ENCODE peak calls at places on chromosomes 13 and 19, in five cellular contexts. L is GM03348; J is stimulated activated CD4-positive, alpha-beta T cell treated with anti-CD3 and anti-CD28 coated beads, Interleukin-4, amount 100 ng/mL, for 1 hour; W is nucleus accumbens; V is M059J. M is an unnamed sample.

GRCh38 chr13:60000081-60000480 is 163.6 kb downstream of the DIAPH3 start:
- DNase-seq in V (no peak), L (no peak), W (no peak), J (no peak), M (no peak)

GRCh38 chr13:90118467-90119071 is 1228.9 kb upstream of the MIR17HG start:
- DNase-seq in W (no peak), J (no peak), L (no peak), V (peak; percentile 1), M (no peak)

GRCh38 chr19:4985551-4985991 is 16.7 kb downstream of the KDM4B start:
- DNase-seq in J (no peak), V (no peak), W (no peak), L (no peak), M (no peak)

GRCh38 chr19:7267792-7268736 is 26.1 kb downstream of the INSR start:
- DNase-seq in L (no peak), W (no peak), V (no peak), J (no peak), M (no peak)

GRCh38 chr19:6091771-6092291 is 18.5 kb downstream of the RFX2 start:
- DNase-seq in J (no peak), W (peak; percentile 2), L (peak; percentile 24), V (peak; percentile 58), M (peak; percentile 62)

GRCh38 chr13:38348890-38349289 is 761 bp upstream of the UFM1 start:
- DNase-seq in V (peak; percentile 63), W (no peak), J (peak; percentile 4), L (peak; percentile 11), M (no peak)

GRCh38 chr19:8088752-8089663 is 36.4 kb downstream of the CCL25 start:
- DNase-seq in L (no peak), W (no peak), V (peak; percentile 26), J (no peak), M (no peak)

GRCh38 chr13:49669735-49670309 is 21.5 kb downstream of the EBPL start:
- DNase-seq in W (peak; percentile 28), V (peak; percentile 64), J (no peak), L (peak; percentile 87), M (peak; percentile 70)

GRCh38 chr19:13872695-13873389 is 4.1 kb upstream of the NANOS3 start:
- DNase-seq in W (no peak), J (no peak), L (peak; percentile 67), V (no peak), M (no peak)

GRCh38 chr13:21116141-21116540 is 54.8 kb upstream of the LATS2 start:
- DNase-seq in J (no peak), L (no peak), V (no peak), W (no peak), M (no peak)